ENCODE peak calls at places on chromosomes 13 and 19, in eight cellular contexts. U is heart left ventricle, V is neural crest cell, R is tibial artery, H is nephron progenitor cell, T is colonic mucosa, F is A549, N is fibroblast of pulmonary artery. Q is an unnamed sample.

GRCh38 chr19:787551-787950 is 9.7 kb upstream of the PTBP1 start:
- DNase-seq in H (no peak), V (no peak), N (no peak), F (no peak), U (no peak), T (no peak), R (no peak), Q (no peak)

GRCh38 chr19:2289714-2290435 is 7.9 kb upstream of the PEAK3 start:
- DNase-seq in R (no peak), U (peak), H (peak), T (peak), N (no peak), F (no peak), V (no peak), Q (peak)

GRCh38 chr13:23753523-23753922 is 135.7 kb downstream of the MIPEP start:
- DNase-seq in U (no peak), V (no peak), F (no peak), T (no peak), N (peak), R (no peak), H (no peak), Q (no peak)

GRCh38 chr13:113862191-113862765 is 1.6 kb downstream of the GAS6 start:
- DNase-seq in H (no peak), V (no peak), T (peak), U (peak), F (no peak), N (no peak), R (no peak), Q (no peak)

GRCh38 chr13:27482996-27483395 is 32.6 kb upstream of the MTIF3 start:
- DNase-seq in U (no peak), V (no peak), F (no peak), T (peak), H (no peak), N (no peak), R (no peak), Q (no peak)

GRCh38 chr13:78045916-78046315 is 127.3 kb upstream of the EDNRB start:
- DNase-seq in H (no peak), V (no peak), T (no peak), U (no peak), F (no peak), N (peak), R (no peak), Q (no peak)

GRCh38 chr13:41137951-41138350 is 5.3 kb upstream of the KBTBD6 start:
- DNase-seq in V (no peak), N (peak), H (no peak), T (no peak), F (no peak), U (no peak), R (no peak), Q (no peak)

GRCh38 chr19:14023404-14024235 is 4.3 kb upstream of the RLN3 start:
- DNase-seq in R (no peak), F (peak), H (peak), N (peak), V (peak), T (peak), U (peak), Q (peak)

GRCh38 chr19:7908078-7908699 is 4.5 kb downstream of the MAP2K7 start:
- DNase-seq in N (no peak), R (no peak), F (no peak), U (no peak), T (no peak), V (no peak), H (no peak), Q (no peak)

GRCh38 chr19:56508282-56508778 is 675 bp downstream of the ZNF471 start:
- DNase-seq in T (no peak), H (no peak), U (peak), N (no peak), R (no peak), F (no peak), V (no peak), Q (no peak)

GRCh38 chr13:42039946-42040729 is 8.3 kb upstream of the DGKH start:
- DNase-seq in U (peak), H (peak), F (peak), N (peak), V (peak), T (peak), R (peak), Q (peak)

GRCh38 chr13:101536079-101536478 is 83.6 kb downstream of the ITGBL1 start:
- DNase-seq in F (no peak), N (no peak), U (no peak), H (no peak), V (no peak), R (no peak), T (no peak), Q (no peak)

GRCh38 chr13:114136576-114136975 is 4.2 kb upstream of the RASA3 start:
- DNase-seq in T (no peak), N (no peak), R (no peak), U (no peak), H (no peak), F (no peak), V (no peak), Q (no peak)

GRCh38 chr13:100428966-100429365 is 159.6 kb downstream of the GGACT start:
- DNase-seq in U (no peak), N (no peak), F (no peak), H (no peak), V (no peak), T (no peak), R (no peak), Q (no peak)

GRCh38 chr13:109945206-109945960 is 159.0 kb upstream of the IRS2 start:
- DNase-seq in F (no peak), N (peak), T (no peak), R (no peak), U (no peak), H (no peak), V (no peak), Q (no peak)

GRCh38 chr19:5934779-5935472 is 20.9 kb downstream of the CAPS start:
- DNase-seq in U (peak), V (no peak), F (no peak), R (no peak), N (peak), H (peak), T (no peak), Q (no peak)

GRCh38 chr13:72144625-72145024 is 277.6 kb upstream of the DACH1 start:
- DNase-seq in V (no peak), U (no peak), T (no peak), H (no peak), F (no peak), N (no peak), R (no peak), Q (no peak)

GRCh38 chr13:97506511-97506910 is 72.5 kb downstream of the RAP2A start:
- DNase-seq in V (no peak), R (no peak), H (no peak), F (no peak), N (peak), T (no peak), U (no peak), Q (no peak)

GRCh38 chr13:24910502-24911134 is 146.6 kb downstream of the RNF17 start:
- DNase-seq in N (no peak), V (no peak), T (peak), F (no peak), U (no peak), H (no peak), R (no peak), Q (no peak)

GRCh38 chr13:27353166-27353583 is 71.2 kb upstream of the GTF3A start:
- DNase-seq in T (no peak), R (no peak), N (peak), H (no peak), V (no peak), U (no peak), F (no peak), Q (peak)

GRCh38 chr13:29454931-29455481 is 140.5 kb downstream of the SLC7A1 start:
- DNase-seq in U (no peak), N (no peak), R (no peak), H (no peak), T (no peak), F (peak), V (no peak), Q (peak)

GRCh38 chr19:8208119-8208709 is 956 bp upstream of the CERS4 start:
- DNase-seq in H (peak), F (no peak), N (no peak), V (peak), U (peak), R (no peak), T (no peak), Q (no peak)

GRCh38 chr19:29645911-29646310 is 19.4 kb upstream of the PLEKHF1 start:
- DNase-seq in U (peak), N (peak), T (no peak), H (no peak), F (no peak), R (peak), V (no peak), Q (no peak)

GRCh38 chr19:15265849-15266248 is 33.6 kb upstream of the EPHX3 start:
- DNase-seq in V (no peak), F (no peak), H (no peak), T (peak), R (peak), N (peak), U (peak), Q (no peak)

GRCh38 chr13:95676100-95676774 is 702 bp upstream of the DNAJC3 start:
- DNase-seq in V (peak), F (peak), R (no peak), N (peak), U (no peak), T (peak), H (no peak), Q (peak)

GRCh38 chr19:55620410-55620809 is 4.0 kb downstream of the ZNF784 start:
- DNase-seq in T (no peak), N (no peak), H (no peak), F (no peak), V (no peak), R (no peak), U (no peak), Q (peak)

GRCh38 chr19:5457709-5458108 is 2.5 kb downstream of the ZNRF4 start:
- DNase-seq in T (no peak), H (no peak), U (no peak), F (no peak), V (no peak), N (no peak), R (no peak), Q (no peak)

GRCh38 chr19:34269489-34269888 is 15.1 kb downstream of the GARRE1 start:
- DNase-seq in F (no peak), H (no peak), U (no peak), V (no peak), N (no peak), R (no peak), T (no peak), Q (no peak)

GRCh38 chr13:21481359-21481758 is 22.3 kb upstream of the ZDHHC20 start:
- DNase-seq in R (no peak), U (no peak), F (no peak), V (no peak), T (no peak), N (no peak), H (no peak), Q (no peak)

GRCh38 chr13:30551194-30551593 is 66.5 kb upstream of the USPL1 start:
- DNase-seq in V (no peak), U (no peak), R (no peak), T (no peak), H (no peak), N (peak), F (no peak), Q (no peak)

DNA sequence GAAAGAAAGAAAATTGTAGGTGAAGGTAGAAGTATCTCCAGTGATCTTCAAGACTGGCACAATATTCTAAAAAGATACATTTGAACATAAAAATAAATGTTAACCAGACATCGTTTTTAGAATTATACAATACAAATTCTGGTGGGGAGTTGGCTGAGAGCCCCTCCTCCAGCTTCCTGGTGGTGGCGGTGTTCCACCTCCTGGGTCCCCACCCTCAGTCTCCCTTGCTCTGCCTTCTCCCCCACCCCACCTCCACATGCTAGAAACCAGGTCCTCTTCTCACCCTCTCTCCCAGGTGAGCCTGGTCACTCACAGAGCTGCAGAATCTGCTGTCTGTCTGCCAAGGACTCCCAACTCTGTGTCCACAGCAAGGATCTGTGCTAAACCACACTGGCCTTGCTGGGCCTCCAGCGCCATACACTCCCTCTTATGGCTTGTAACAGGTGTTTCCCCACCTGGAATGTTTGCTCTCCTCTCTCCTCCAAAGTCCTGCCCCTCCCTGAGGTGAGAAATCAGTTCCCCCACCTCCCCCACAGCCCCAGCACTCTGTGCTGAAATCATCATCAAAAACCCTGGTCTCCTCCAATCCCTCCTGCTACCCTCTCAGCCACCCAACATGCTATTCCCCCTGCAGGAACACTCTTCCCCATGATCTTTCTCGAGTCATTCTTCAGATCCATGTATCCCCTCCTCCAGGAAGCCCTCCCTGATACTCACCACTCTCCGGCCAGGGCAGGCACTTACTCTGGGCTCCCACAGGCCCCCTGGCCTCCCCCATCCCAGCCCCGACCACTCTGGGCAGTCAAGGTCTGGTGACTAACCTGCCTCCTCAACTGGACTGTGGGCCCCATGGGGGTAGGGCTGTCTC is 20.5 kb upstream of the CYP2S1 start:
- DNase-seq in U (no peak), V (no peak), T (peak), R (no peak), N (no peak), H (no peak), F (no peak), Q (no peak)
- TF ChIP-seq CTCF in U (no peak), V (no peak), T (no peak), R (no peak), N (no peak), H (no peak), F (peak), Q (no peak)

GRCh38 chr19:3732108-3732507 is 23.9 kb downstream of the TJP3 start:
- DNase-seq in R (no peak), T (no peak), U (no peak), N (no peak), V (no peak), F (no peak), H (no peak), Q (no peak)
- TF ChIP-seq CTCF in R (no peak), T (no peak), U (no peak), N (no peak), V (no peak), F (no peak), H (no peak), Q (no peak)

DNA sequence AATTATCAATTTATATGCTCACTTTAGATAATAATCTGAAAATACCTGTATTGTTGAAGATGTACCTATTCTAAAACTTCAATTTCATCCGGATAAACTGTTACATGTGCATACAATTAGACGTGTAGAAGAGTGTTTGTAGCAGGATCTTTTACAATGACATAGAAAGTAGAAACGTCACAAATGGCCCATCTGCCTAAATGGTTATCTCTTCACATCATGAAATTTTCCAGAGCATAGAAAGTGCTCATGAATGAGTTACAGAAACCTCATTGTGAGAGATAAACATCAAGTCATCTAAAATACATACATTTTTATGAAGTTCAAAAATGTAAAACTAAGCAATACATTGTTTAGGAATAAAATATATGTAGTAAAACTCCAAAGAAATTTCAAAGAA is 607.4 kb downstream of the GPC6 start:
- DNase-seq in V (no peak), R (no peak), U (no peak), T (no peak), N (no peak), F (no peak), H (no peak), Q (no peak)
- TF ChIP-seq CTCF in V (no peak), R (no peak), U (no peak), T (no peak), N (no peak), F (no peak), H (no peak), Q (no peak)

DNA sequence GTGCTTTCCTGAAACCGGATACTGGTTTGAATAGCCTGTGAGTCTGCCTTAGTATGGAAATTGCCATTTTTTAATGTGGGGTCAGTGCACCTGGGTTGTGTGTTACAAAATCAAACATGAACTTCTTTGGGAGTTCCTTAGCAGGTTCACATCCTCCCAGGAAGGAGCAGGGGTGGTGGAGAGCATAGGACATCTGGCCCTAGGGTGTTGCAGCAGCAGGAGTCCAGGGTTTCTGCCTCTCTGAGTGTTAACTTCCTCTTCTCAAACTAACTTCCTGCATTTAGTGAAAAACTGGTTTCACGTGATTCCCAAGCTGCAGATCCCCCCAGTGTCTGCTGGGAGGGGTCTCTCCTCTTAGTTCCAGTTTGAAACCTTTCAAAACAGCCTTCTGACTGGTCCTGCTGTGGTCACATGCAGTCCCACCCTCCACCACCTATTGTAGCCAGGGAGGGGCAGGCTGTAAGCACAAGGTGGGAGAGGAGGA is 7.2 kb downstream of the RNASEH2B start:
- DNase-seq in T (peak), U (peak), F (no peak), R (peak), H (no peak), V (no peak), N (no peak), Q (no peak)
- TF ChIP-seq CTCF in T (no peak), U (no peak), F (no peak), R (no peak), H (no peak), V (no peak), N (no peak), Q (no peak)

DNA sequence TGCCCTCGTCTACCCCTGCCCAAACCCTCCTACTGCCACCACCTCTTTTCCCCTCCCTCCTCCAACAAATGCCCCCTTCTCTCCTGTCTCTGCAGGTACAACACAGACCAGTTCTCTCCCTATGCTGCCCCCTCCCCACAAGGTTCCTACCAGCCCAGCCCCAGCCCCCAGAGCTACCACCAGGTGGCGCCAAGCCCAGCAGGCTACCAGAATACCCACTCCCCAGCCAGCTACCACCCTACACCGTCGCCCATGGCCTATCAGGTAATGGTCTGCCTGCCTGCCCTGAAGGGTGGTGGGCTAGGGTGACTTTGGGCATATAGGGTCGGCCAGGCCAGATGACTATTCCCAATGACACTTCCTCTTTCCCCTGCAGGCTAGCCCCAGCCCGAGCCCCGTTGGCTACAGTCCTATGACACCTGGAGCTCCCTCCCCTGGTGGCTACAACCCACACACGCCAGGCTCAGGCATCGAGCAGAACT is 6.5 kb upstream of the TIMM50 start:
- DNase-seq in T (peak), H (peak), V (peak), N (peak), R (peak), U (peak), F (peak), Q (peak)
- TF ChIP-seq CTCF in T (peak), H (peak), V (peak), N (peak), R (peak), U (peak), F (peak), Q (peak)

DNA sequence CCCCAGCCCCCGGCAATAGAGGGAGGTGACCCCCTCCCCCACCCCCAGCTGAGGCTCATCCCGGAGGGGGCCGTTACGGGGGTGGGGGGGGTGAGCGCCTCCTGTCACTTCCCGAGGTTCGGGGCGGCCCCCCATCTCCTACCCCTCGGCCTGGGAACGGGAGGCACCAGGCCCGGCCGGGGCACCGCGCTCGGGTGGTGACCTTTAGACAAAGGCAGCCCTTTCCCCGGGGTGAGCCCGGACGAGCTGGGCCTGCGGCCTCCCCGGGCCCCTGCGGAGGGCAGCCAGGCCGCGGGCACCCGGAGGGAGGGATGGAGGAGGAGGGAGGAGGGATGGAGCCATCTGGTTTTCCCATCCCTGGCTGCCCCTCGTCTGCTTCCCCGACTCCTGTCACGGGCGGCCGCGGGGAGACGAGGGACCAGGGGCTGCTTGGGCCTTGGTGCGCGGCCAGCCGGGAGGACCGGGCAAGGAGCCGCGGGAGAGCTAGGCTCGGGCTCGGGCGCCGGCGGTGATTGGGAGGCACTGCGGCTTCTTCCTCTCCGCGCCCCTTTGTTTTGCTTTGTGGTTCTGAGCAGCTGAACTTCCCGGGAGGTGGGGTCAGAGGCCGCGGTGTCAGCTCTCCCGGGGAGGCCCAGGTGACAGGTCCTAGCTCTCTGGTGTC is 1.1 kb downstream of the BICRA start:
- DNase-seq in R (peak), T (peak), V (peak), N (peak), H (peak), U (peak), F (no peak), Q (peak)
- TF ChIP-seq CTCF in R (no peak), T (no peak), V (no peak), N (no peak), H (no peak), U (no peak), F (no peak), Q (no peak)

GRCh38 chr19:36051236-36051635 is 2.8 kb downstream of the THAP8 start:
- DNase-seq in U (no peak), T (no peak), N (no peak), R (no peak), H (peak), F (no peak), V (no peak), Q (peak)
- TF ChIP-seq CTCF in U (peak), T (no peak), N (peak), R (no peak), H (no peak), F (peak), V (no peak), Q (no peak)

GRCh38 chr19:51339687-51340656 is 2.0 kb downstream of the VSIG10L start:
- DNase-seq in H (peak), F (peak), U (peak), R (peak), T (peak), N (peak), V (peak), Q (peak)
- TF ChIP-seq CTCF in H (no peak), F (peak), U (no peak), R (no peak), T (no peak), N (no peak), V (peak), Q (peak)

GRCh38 chr13:108915095-108915633 is 285.8 kb downstream of the MYO16 start:
- DNase-seq in T (no peak), N (peak), F (no peak), R (no peak), U (no peak), H (no peak), V (no peak), Q (peak)
- TF ChIP-seq CTCF in T (peak), N (peak), F (peak), R (peak), U (peak), H (peak), V (peak), Q (no peak)

Q was measured in activated CD8-positive, alpha-beta T cell treated with anti-CD3 and anti-CD28 coated beads for 36 hours.